ENCODE peak calls at places on chromosomes 13 and 19, in four cellular contexts. U, P, B and W are unnamed samples.

GRCh38 chr19:46903458-46903857 is 42.7 kb downstream of the ARHGAP35 start:
- DNase-seq in U (no peak), P (no peak), B (no peak), W (no peak)

GRCh38 chr19:42422576-42423461 is 4.4 kb downstream of the LIPE start:
- DNase-seq in U (peak), P (no peak), B (peak), W (peak)

GRCh38 chr13:54194233-54195024 is 1165.8 kb downstream of the OLFM4 start:
- DNase-seq in U (no peak), P (no peak), B (no peak), W (no peak)

GRCh38 chr13:83221256-83221655 is 661.0 kb downstream of the SLITRK1 start:
- DNase-seq in U (no peak), P (no peak), B (no peak), W (no peak)

GRCh38 chr19:39582891-39583625 is 19.3 kb upstream of the LGALS13 start:
- DNase-seq in U (no peak), P (no peak), B (no peak), W (no peak)

GRCh38 chr13:22134261-22134660 is 463.4 kb downstream of the FGF9 start:
- DNase-seq in U (no peak), P (no peak), B (no peak), W (no peak)

GRCh38 chr13:39013462-39013861 is 22.8 kb upstream of the STOML3 start:
- DNase-seq in U (no peak), P (no peak), B (no peak), W (no peak)

GRCh38 chr19:3146677-3147100 is 10.9 kb downstream of the GNA15 start:
- DNase-seq in U (peak), P (no peak), B (peak), W (peak)

GRCh38 chr19:38554676-38555141 is 63.0 kb downstream of the MAP4K1 start:
- DNase-seq in U (no peak), P (no peak), B (no peak), W (no peak)

GRCh38 chr19:55830656-55831055 is 1.1 kb downstream of the NLRP11 start:
- DNase-seq in U (peak), P (no peak), B (no peak), W (no peak)

GRCh38 chr19:6396305-6396704 is 3.3 kb upstream of the GTF2F1 start:
- DNase-seq in U (no peak), P (no peak), B (no peak), W (no peak)

GRCh38 chr13:39263531-39263930 is 225.3 kb downstream of the NHLRC3 start:
- DNase-seq in U (no peak), P (no peak), B (no peak), W (no peak)

GRCh38 chr19:16376241-16376640 is 51.6 kb downstream of the KLF2 start:
- DNase-seq in U (no peak), P (no peak), B (no peak), W (no peak)
- TF ChIP-seq CTCF in U (no peak), P (no peak), B (no peak), W (no peak)

DNA sequence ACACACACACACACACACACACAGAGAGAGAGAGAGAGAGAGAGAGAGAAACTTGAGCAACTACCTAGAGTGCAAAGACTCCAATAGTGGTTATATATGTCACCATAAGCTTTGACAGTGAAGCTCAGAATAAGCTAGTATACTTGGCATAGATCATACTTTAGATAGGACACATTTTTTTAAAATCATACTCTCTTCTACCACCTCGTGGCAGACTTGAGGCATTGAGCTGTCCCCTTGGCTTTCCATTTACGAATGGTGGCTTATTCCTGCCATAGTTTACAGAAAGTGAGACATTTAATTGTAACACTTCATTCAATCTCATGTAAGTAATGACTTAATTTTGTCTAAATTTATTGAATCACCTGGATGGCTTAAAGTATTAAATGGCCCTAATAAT is 108.2 kb downstream of the EDNRB start:
- DNase-seq in U (no peak), P (no peak), B (no peak), W (no peak)
- TF ChIP-seq CTCF in U (peak), P (no peak), B (peak), W (no peak)

GRCh38 chr19:35783469-35784400 is 8.4 kb downstream of the ARHGAP33 start:
- DNase-seq in U (no peak), P (no peak), B (no peak), W (no peak)

GRCh38 chr19:35787227-35787799 is 11.9 kb downstream of the ARHGAP33 start:
- DNase-seq in U (no peak), P (no peak), B (no peak), W (no peak)

GRCh38 chr19:35786299-35787160 is 11.2 kb downstream of the ARHGAP33 start:
- DNase-seq in U (no peak), P (no peak), B (no peak), W (no peak)

GRCh38 chr19:35784401-35785086 is 9.2 kb downstream of the ARHGAP33 start:
- DNase-seq in U (no peak), P (no peak), B (no peak), W (no peak)

GRCh38 chr19:35785087-35785627 is 9.8 kb downstream of the ARHGAP33 start:
- DNase-seq in U (no peak), P (no peak), B (no peak), W (no peak)
- TF ChIP-seq CTCF in U (no peak), P (no peak), B (no peak), W (no peak)

GRCh38 chr13:84847107-84847506 is 952.1 kb downstream of the SLITRK6 start:
- DNase-seq in U (no peak), P (no peak), B (no peak), W (no peak)

GRCh38 chr13:84843368-84843767 is 955.9 kb downstream of the SLITRK6 start:
- DNase-seq in U (no peak), P (no peak), B (no peak), W (no peak)

GRCh38 chr13:84845875-84846619 is 953.2 kb downstream of the SLITRK6 start:
- DNase-seq in U (no peak), P (no peak), B (no peak), W (no peak)

DNA sequence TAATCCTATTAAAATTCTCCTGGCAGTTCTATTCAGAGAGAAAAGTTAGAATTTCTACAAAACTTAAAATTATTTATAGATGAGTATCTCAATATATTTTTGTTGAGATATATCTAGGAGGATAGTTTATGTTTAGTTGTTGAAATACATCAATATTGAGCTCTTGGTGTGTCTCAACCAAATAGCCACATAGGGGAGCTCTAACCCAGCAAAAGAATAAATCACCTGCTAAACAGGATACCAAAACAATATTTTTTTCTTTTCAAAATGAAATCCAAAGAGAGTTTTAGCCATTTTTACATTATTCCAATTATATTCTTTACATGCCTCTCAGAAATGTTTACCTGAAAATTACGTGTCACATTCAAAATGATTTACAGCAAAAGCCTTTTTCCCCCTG is 954.7 kb downstream of the SLITRK6 start:
- DNase-seq in U (peak), P (no peak), B (no peak), W (no peak)
- TF ChIP-seq CTCF in U (peak), P (no peak), B (no peak), W (no peak)

DNA sequence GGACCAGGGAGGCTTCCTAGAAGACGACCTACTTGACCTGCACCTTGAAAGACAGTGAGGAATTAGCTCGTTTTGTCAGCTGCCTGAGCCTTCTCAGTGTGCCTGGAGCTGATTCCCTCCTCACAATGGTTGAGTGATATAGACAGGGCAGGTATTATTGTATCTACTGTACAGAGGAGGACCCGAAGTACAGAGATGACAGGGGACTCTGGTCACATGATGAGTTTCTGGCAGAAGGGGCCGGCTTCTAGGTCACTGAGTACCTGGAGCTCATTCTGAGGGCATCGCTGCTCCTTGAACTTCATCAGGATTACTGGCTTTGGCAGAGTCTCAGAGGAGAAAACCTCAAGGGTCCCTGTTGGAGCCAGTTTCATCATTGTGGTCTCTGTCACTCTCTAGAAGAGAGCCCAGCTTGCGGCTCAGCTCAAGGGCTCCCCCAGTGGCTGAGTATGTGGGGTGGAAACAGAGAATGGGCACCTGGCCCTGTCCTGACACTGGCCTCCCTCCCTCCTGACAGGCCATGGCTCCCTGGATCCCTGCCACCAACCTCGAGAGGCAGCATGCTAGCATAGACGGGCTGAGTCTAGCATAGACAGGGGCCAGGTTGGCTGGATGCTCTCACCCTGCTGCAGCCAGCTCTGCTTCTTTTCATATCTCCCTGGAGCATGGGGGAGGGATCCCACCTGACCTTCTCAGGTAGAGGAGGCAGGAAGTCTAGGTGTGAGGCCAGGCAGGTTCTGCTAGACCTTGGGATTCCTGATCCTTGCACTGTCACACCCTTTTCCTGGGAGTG is 38.7 kb downstream of the NFIX start:
- DNase-seq in U (peak), P (peak), B (peak), W (peak)
- TF ChIP-seq CTCF in U (peak), P (peak), B (peak), W (peak)

GRCh38 chr13:51033431-51034185 is 77.5 kb downstream of the C13orf42 start:
- DNase-seq in U (no peak), P (no peak), B (no peak), W (no peak)
- TF ChIP-seq CTCF in U (no peak), P (no peak), B (no peak), W (no peak)